ENCODE peak calls at places on chromosomes 1 and 21, in nine cellular contexts. C is sciatic nerve, X is AG08396, P is mesenteric fat pad, Q is fibroblast of lung, A is nucleus accumbens, E is T-helper 1 cell, J is A549, Y is epithelial cell of esophagus. H is an unnamed sample.

GRCh38 chr1:145874646-145875045 is 11.0 kb downstream of the ANKRD35 start:
- DNase-seq in C (no peak), X (no peak), P (no peak), Q (no peak), A (no peak), E (no peak), J (no peak), Y (no peak), H (no peak)

GRCh38 chr1:151989131-151989868 is 4.4 kb downstream of the S100A10 start:
- DNase-seq in C (peak), X (peak), P (no peak), Q (peak), A (no peak), E (peak), J (no peak), Y (peak), H (peak)

GRCh38 chr1:59455206-59455605 is 158.3 kb downstream of the FGGY start:
- DNase-seq in C (no peak), X (peak), P (no peak), Q (peak), A (no peak), E (no peak), J (peak), Y (peak), H (peak)

GRCh38 chr21:14741237-14741636 is 195.1 kb upstream of the SAMSN1 start:
- DNase-seq in C (no peak), X (no peak), P (no peak), Q (no peak), A (no peak), E (no peak), J (no peak), Y (peak), H (no peak)

GRCh38 chr1:11990303-11991032 is 10.2 kb downstream of the MFN2 start:
- DNase-seq in C (no peak), X (no peak), P (no peak), Q (peak), A (no peak), E (no peak), J (no peak), Y (peak), H (no peak)

GRCh38 chr1:182833271-182833670 is 5.9 kb upstream of the DHX9 start:
- DNase-seq in C (no peak), X (no peak), P (no peak), Q (peak), A (no peak), E (no peak), J (no peak), Y (peak), H (no peak)

GRCh38 chr1:206905295-206906164 is 8.3 kb downstream of the IL24 start:
- DNase-seq in C (no peak), X (peak), P (no peak), Q (peak), A (no peak), E (no peak), J (peak), Y (peak), H (peak)

GRCh38 chr1:193438312-193438711 is 251.9 kb upstream of the B3GALT2 start:
- DNase-seq in C (no peak), X (no peak), P (no peak), Q (no peak), A (no peak), E (no peak), J (no peak), Y (no peak), H (no peak)

GRCh38 chr1:206463137-206463536 is 7.1 kb upstream of the IKBKE start:
- DNase-seq in C (no peak), X (no peak), P (no peak), Q (no peak), A (no peak), E (peak), J (no peak), Y (peak), H (no peak)

GRCh38 chr1:39729030-39729429 is 9.7 kb upstream of the PPIE start:
- DNase-seq in C (no peak), X (no peak), P (no peak), Q (peak), A (no peak), E (no peak), J (no peak), Y (peak), H (no peak)

GRCh38 chr1:194538453-194538852 is 1352.0 kb upstream of the B3GALT2 start:
- DNase-seq in C (no peak), X (no peak), P (no peak), Q (no peak), A (no peak), E (no peak), J (no peak), Y (no peak), H (no peak)

GRCh38 chr1:18341291-18342058 is 139.3 kb upstream of the KLHDC7A start:
- DNase-seq in C (no peak), X (no peak), P (no peak), Q (no peak), A (no peak), E (no peak), J (no peak), Y (no peak), H (no peak)

GRCh38 chr1:3463408-3463811 is 8.9 kb downstream of the ARHGEF16 start:
- DNase-seq in C (no peak), X (no peak), P (no peak), Q (no peak), A (no peak), E (no peak), J (no peak), Y (no peak), H (no peak)

GRCh38 chr1:208089971-208090755 is 154.0 kb downstream of the PLXNA2 start:
- DNase-seq in C (no peak), X (peak), P (no peak), Q (peak), A (no peak), E (no peak), J (no peak), Y (no peak), H (peak)